ENCODE peak calls at places on chromosomes 7 and 10, in four cellular contexts. K, X, T and C are unnamed samples.

GRCh38 chr10:89100680-89101079 is 106.4 kb downstream of the CH25H start:
- DNase-seq in K (no peak), X (no peak), T (no peak), C (no peak)

GRCh38 chr10:46553238-46554049 is 3.0 kb downstream of the GPRIN2 start:
- DNase-seq in K (no peak), X (no peak), T (no peak), C (peak)

GRCh38 chr7:79683916-79684315 is 230.4 kb upstream of the MAGI2 start:
- DNase-seq in K (no peak), X (no peak), T (no peak), C (no peak)

GRCh38 chr7:113548137-113548536 is 370.7 kb downstream of the PPP1R3A start:
- DNase-seq in K (no peak), X (no peak), T (no peak), C (no peak)

GRCh38 chr7:50068026-50068425 is 25.0 kb downstream of the ZPBP start:
- DNase-seq in K (peak), X (no peak), T (peak), C (no peak)

GRCh38 chr7:156989766-156990535 is 20.5 kb downstream of the MNX1 start:
- DNase-seq in K (no peak), X (no peak), T (no peak), C (no peak)

GRCh38 chr7:4682621-4683042 is 537 bp downstream of the FOXK1 start:
- DNase-seq in K (peak), X (peak), T (peak), C (peak)

GRCh38 chr10:126062132-126063032 is 166.0 kb downstream of the FANK1 start:
- DNase-seq in K (no peak), X (no peak), T (peak), C (no peak)

GRCh38 chr7:73715648-73716317 is 3.7 kb downstream of the STX1A start:
- DNase-seq in K (peak), X (no peak), T (peak), C (no peak)

GRCh38 chr10:86344281-86344680 is 22.3 kb downstream of the GRID1 start:
- DNase-seq in K (no peak), X (no peak), T (no peak), C (no peak)

GRCh38 chr7:135774284-135774683 is 25.7 kb upstream of the FAM180A start:
- DNase-seq in K (no peak), X (no peak), T (peak), C (no peak)

GRCh38 chr7:129169171-129169643 is 19.2 kb upstream of the SMO start:
- DNase-seq in K (no peak), X (no peak), T (peak), C (peak)

GRCh38 chr10:110041479-110041829 is 33.7 kb downstream of the ADD3 start:
- DNase-seq in K (no peak), X (no peak), T (no peak), C (no peak)

GRCh38 chr10:95474228-95475002 is 86.8 kb downstream of the SORBS1 start:
- DNase-seq in K (no peak), X (no peak), T (peak), C (no peak)

GRCh38 chr10:24009115-24009514 is 199.8 kb upstream of the KIAA1217 start:
- DNase-seq in K (no peak), X (no peak), T (no peak), C (no peak)

GRCh38 chr10:113554214-113554613 is 1.4 kb downstream of the HABP2 start:
- DNase-seq in K (no peak), X (no peak), T (peak), C (no peak)

GRCh38 chr10:72461085-72461484 is 106.4 kb upstream of the DNAJB12 start:
- DNase-seq in K (no peak), X (no peak), T (no peak), C (no peak)

GRCh38 chr7:150324366-150324961 is 1.1 kb upstream of the ACTR3C start:
- DNase-seq in K (no peak), X (no peak), T (peak), C (no peak)

GRCh38 chr7:66502230-66503035 is 126.2 kb upstream of the KCTD7 start:
- DNase-seq in K (no peak), X (no peak), T (no peak), C (no peak)

GRCh38 chr10:85921789-85922188 is 444.8 kb downstream of the GRID1 start:
- DNase-seq in K (no peak), X (no peak), T (no peak), C (no peak)

GRCh38 chr10:102615361-102615760 is 28.9 kb upstream of the TRIM8 start:
- DNase-seq in K (peak), X (no peak), T (no peak), C (no peak)

GRCh38 chr7:92633211-92633906 is 43.2 kb upstream of the FAM133B start:
- DNase-seq in K (no peak), X (no peak), T (peak), C (no peak)

GRCh38 chr7:68256295-68256694 is 1259.7 kb downstream of the TYW1 start:
- DNase-seq in K (no peak), X (no peak), T (no peak), C (no peak)

GRCh38 chr7:31633894-31634494 is 53.0 kb upstream of the PPP1R17 start:
- DNase-seq in K (peak), X (no peak), T (peak), C (peak)

GRCh38 chr10:44874176-44874575 is 37.0 kb upstream of the TMEM72 start:
- DNase-seq in K (no peak), X (no peak), T (no peak), C (no peak)

GRCh38 chr7:37557810-37558209 is 109.1 kb upstream of the ELMO1 start:
- DNase-seq in K (no peak), X (no peak), T (no peak), C (no peak)

GRCh38 chr7:37558320-37558719 is 109.7 kb upstream of the ELMO1 start:
- DNase-seq in K (no peak), X (no peak), T (no peak), C (no peak)
- TF ChIP-seq CTCF in K (no peak), X (no peak), T (no peak), C (no peak)

DNA sequence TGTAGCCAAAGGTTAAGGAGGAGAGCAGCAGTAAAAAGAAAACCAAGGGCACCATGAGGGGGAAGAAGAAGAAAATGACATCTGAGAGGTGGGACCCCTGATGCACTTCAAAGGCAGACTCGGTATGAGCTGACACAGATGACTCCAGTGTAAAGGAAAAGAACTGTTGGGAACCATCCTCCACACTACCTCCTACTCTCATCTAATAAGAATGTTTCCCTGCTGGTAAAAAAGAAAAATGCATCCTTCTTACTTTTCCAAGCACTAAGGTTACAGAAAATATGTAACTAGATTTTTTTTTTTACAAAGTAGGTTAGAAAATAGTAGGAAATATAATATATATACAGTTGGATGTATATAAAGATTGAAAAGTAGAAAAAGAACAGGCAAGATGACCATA is 16.9 kb downstream of the TAS2R41 start:
- DNase-seq in K (no peak), X (no peak), T (no peak), C (no peak)
- TF ChIP-seq CTCF in K (no peak), X (no peak), T (peak), C (peak)

GRCh38 chr10:131082201-131082850 is 229.2 kb downstream of the TCERG1L start:
- DNase-seq in K (no peak), X (no peak), T (no peak), C (no peak)

GRCh38 chr10:131084791-131085585 is 226.5 kb downstream of the TCERG1L start:
- DNase-seq in K (no peak), X (no peak), T (no peak), C (no peak)

GRCh38 chr10:131082991-131083465 is 228.5 kb downstream of the TCERG1L start:
- DNase-seq in K (no peak), X (no peak), T (no peak), C (no peak)

GRCh38 chr10:131085586-131085860 is 226.0 kb downstream of the TCERG1L start:
- DNase-seq in K (no peak), X (no peak), T (no peak), C (no peak)

DNA sequence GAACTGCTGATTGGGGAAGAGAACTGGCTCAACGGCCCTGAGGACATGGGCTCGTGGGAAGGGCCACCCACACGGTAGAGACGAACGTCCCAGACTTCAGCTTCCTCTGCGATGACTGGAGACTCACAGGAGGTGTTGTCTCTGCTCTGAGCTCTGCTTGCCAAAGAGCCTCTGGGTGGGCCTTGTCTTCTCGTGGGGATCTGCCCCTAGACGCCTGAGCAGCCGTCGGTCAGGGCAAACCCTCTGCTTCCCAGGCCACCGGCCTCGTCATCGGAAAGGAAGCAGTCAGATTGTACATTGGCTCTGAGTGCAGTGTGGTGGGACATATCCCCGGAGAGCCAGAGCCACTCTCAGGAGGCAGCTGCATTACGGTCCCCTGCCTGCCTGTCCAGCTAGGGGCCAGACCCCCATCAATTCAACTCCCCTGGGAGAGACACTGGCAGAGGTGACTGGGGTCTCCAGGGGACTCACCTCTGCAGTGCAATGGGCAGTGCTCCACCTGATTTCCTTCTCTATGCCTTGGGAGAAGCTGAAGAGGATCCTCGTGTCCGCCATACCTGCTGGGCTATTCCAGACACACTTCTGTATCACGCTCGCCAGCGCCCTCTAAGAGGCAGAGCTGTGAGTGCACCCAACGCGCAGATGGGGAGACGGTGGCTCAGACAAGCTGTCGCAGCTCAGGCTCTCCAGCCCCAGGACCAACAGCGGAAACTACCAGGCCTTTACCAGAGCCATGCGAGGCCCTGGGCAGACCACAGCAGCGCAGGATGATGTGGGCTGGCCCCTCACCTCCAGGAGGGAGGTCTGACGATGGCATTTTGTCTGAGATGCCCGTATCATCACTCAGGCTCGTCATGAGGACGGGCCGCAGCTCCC is 227.4 kb downstream of the TCERG1L start:
- DNase-seq in K (no peak), X (no peak), T (no peak), C (no peak)
- TF ChIP-seq CTCF in K (peak), X (no peak), T (no peak), C (no peak)

DNA sequence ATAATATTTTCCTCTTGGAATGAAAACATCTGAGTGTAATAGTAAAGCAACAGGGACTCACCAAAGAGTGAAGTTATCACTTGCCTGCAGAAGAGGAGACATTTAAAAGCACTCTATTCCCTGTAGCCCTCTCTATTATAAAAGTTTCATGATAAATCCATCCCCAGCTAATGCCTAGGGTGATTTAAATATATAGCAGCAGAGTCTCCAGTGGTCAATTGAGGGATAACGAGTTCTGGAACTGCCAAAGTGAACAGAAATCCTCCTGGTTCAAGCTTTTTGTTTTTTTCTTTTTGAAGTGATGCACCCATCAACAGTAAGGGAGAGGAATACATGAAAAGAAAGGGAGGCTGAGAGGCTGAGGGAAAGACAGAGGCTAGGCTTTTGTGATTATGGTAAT is 87.3 kb downstream of the EVX1 start:
- DNase-seq in K (no peak), X (no peak), T (no peak), C (no peak)
- TF ChIP-seq CTCF in K (no peak), X (no peak), T (peak), C (no peak)

GRCh38 chr10:15660990-15661389 is 58.7 kb downstream of the ITGA8 start:
- DNase-seq in K (no peak), X (no peak), T (no peak), C (no peak)
- TF ChIP-seq CTCF in K (no peak), X (no peak), T (no peak), C (no peak)

DNA sequence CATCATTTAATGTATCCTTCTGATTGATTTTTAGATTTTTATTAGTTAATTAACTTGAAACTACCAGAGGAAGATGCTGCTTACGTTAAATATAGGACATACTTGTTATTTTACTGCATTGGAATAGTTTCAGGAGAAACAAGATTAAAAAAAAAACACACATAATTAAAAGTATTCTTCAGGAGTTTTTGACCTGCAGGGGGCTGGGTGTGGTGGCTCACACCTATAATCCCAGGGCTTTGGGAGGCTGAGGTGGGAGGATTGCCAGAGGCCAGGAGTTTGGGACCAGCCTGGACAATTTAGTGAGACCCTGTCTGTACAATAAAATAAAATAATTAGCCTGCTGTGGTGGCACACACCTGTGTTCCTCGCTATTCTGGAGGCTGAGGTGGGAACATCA is 10.7 kb downstream of the CBLL1 start:
- DNase-seq in K (no peak), X (no peak), T (no peak), C (no peak)
- TF ChIP-seq CTCF in K (peak), X (no peak), T (peak), C (no peak)

GRCh38 chr7:276230-276835 is 13.6 kb upstream of the FOXL3 start:
- DNase-seq in K (no peak), X (no peak), T (no peak), C (no peak)
- TF ChIP-seq CTCF in K (no peak), X (no peak), T (no peak), C (no peak)